ENCODE peak calls at places on chromosomes 2 and 18, in eight cellular contexts. One of them, this sample, is unnamed.

GRCh38 chr2:188201639-188202038 is 90.0 kb upstream of the GULP1 start:
- DNase-seq in endothelial cell of umbilical vein: no peak
- DNase-seq in heart right ventricle: no peak
- DNase-seq in AG10803: no peak
- DNase-seq in GM13977: no peak
- DNase-seq in stomach: no peak
- DNase-seq in psoas muscle: no peak
- DNase-seq in BJ: no peak
- DNase-seq in this sample: no peak

GRCh38 chr18:2846638-2847340 is at the start of gene EMILIN2:
- DNase-seq in endothelial cell of umbilical vein: peak
- DNase-seq in heart right ventricle: peak
- DNase-seq in AG10803: peak
- DNase-seq in GM13977: peak
- DNase-seq in stomach: peak
- DNase-seq in psoas muscle: peak
- DNase-seq in BJ: no peak
- DNase-seq in this sample: peak

GRCh38 chr2:173441222-173441621 is 86.5 kb downstream of the CDCA7 start:
- DNase-seq in endothelial cell of umbilical vein: no peak
- DNase-seq in heart right ventricle: no peak
- DNase-seq in AG10803: peak
- DNase-seq in GM13977: no peak
- DNase-seq in stomach: no peak
- DNase-seq in psoas muscle: no peak
- DNase-seq in BJ: no peak
- DNase-seq in this sample: no peak

GRCh38 chr2:114543106-114543806 is 100.8 kb downstream of the DPP10 start:
- DNase-seq in endothelial cell of umbilical vein: no peak
- DNase-seq in heart right ventricle: no peak
- DNase-seq in AG10803: peak
- DNase-seq in GM13977: no peak
- DNase-seq in stomach: no peak
- DNase-seq in psoas muscle: no peak
- DNase-seq in BJ: no peak
- DNase-seq in this sample: peak

GRCh38 chr2:104790100-104790811 is 63.7 kb upstream of the POU3F3 start:
- DNase-seq in endothelial cell of umbilical vein: no peak
- DNase-seq in heart right ventricle: no peak
- DNase-seq in AG10803: peak
- DNase-seq in GM13977: no peak
- DNase-seq in stomach: no peak
- DNase-seq in psoas muscle: peak
- DNase-seq in BJ: no peak
- DNase-seq in this sample: peak

GRCh38 chr2:230408244-230408842 is 7.7 kb upstream of the SP100 start:
- DNase-seq in endothelial cell of umbilical vein: peak
- DNase-seq in heart right ventricle: no peak
- DNase-seq in AG10803: peak
- DNase-seq in GM13977: no peak
- DNase-seq in stomach: no peak
- DNase-seq in psoas muscle: peak
- DNase-seq in BJ: peak
- DNase-seq in this sample: no peak

GRCh38 chr2:230382108-230382507 is 33.9 kb upstream of the SP100 start:
- DNase-seq in endothelial cell of umbilical vein: no peak
- DNase-seq in heart right ventricle: no peak
- DNase-seq in AG10803: no peak
- DNase-seq in GM13977: no peak
- DNase-seq in stomach: no peak
- DNase-seq in psoas muscle: no peak
- DNase-seq in BJ: no peak
- DNase-seq in this sample: no peak

GRCh38 chr2:219402665-219403515 is 15.2 kb upstream of the DNPEP start:
- DNase-seq in endothelial cell of umbilical vein: peak
- DNase-seq in heart right ventricle: no peak
- DNase-seq in AG10803: peak
- DNase-seq in GM13977: peak
- DNase-seq in stomach: peak
- DNase-seq in psoas muscle: peak
- DNase-seq in BJ: peak
- DNase-seq in this sample: peak

GRCh38 chr2:161436411-161436810 is 20.3 kb downstream of the TBR1 start:
- DNase-seq in endothelial cell of umbilical vein: no peak
- DNase-seq in heart right ventricle: no peak
- DNase-seq in AG10803: peak
- DNase-seq in GM13977: no peak
- DNase-seq in stomach: no peak
- DNase-seq in psoas muscle: no peak
- DNase-seq in BJ: peak
- DNase-seq in this sample: no peak

GRCh38 chr2:190849774-190850173 is 30.8 kb upstream of the GLS start:
- DNase-seq in endothelial cell of umbilical vein: peak
- DNase-seq in heart right ventricle: no peak
- DNase-seq in AG10803: peak
- DNase-seq in GM13977: no peak
- DNase-seq in stomach: no peak
- DNase-seq in psoas muscle: no peak
- DNase-seq in BJ: no peak
- DNase-seq in this sample: no peak

GRCh38 chr18:905948-906415 is 1.3 kb downstream of the ADCYAP1 start:
- DNase-seq in endothelial cell of umbilical vein: no peak
- DNase-seq in heart right ventricle: no peak
- DNase-seq in AG10803: no peak
- DNase-seq in GM13977: peak
- DNase-seq in stomach: no peak
- DNase-seq in psoas muscle: no peak
- DNase-seq in BJ: no peak
- DNase-seq in this sample: peak

GRCh38 chr2:215930505-215931233 is 82.7 kb downstream of the MREG start:
- DNase-seq in endothelial cell of umbilical vein: no peak
- DNase-seq in heart right ventricle: no peak
- DNase-seq in AG10803: peak
- DNase-seq in GM13977: no peak
- DNase-seq in stomach: no peak
- DNase-seq in psoas muscle: no peak
- DNase-seq in BJ: no peak
- DNase-seq in this sample: no peak

GRCh38 chr2:1664076-1664605 is 80.2 kb downstream of the PXDN start:
- DNase-seq in endothelial cell of umbilical vein: no peak
- DNase-seq in heart right ventricle: no peak
- DNase-seq in AG10803: no peak
- DNase-seq in GM13977: no peak
- DNase-seq in stomach: peak
- DNase-seq in psoas muscle: no peak
- DNase-seq in BJ: no peak
- DNase-seq in this sample: peak

DNA sequence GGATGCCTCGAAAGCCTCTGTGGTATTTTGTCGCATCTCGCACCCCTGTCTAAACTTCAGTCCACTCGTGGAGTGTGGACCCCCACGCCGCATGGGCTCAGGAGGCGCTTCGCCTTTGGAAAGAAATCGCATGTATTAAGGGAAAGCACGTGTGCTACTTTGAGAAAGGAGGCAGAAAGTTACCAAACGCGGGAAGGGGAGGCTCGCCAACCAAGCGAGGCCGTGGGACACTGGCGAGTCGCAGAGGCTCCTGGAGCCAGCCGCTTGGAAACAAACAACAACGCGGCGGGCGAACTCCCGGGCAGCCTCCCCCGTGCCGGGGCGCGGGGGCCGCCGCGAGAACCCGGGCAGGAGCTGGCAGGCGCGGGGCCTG is 455 bp upstream of the AGAP1 start:
- DNase-seq in endothelial cell of umbilical vein: peak
- DNase-seq in heart right ventricle: no peak
- DNase-seq in AG10803: no peak
- DNase-seq in GM13977: no peak
- DNase-seq in stomach: no peak
- DNase-seq in psoas muscle: no peak
- DNase-seq in BJ: no peak
- DNase-seq in this sample: no peak
- TF ChIP-seq CTCF in endothelial cell of umbilical vein: no peak
- TF ChIP-seq CTCF in heart right ventricle: no peak
- TF ChIP-seq CTCF in AG10803: no peak
- TF ChIP-seq CTCF in GM13977: no peak
- TF ChIP-seq CTCF in stomach: no peak
- TF ChIP-seq CTCF in psoas muscle: no peak
- TF ChIP-seq CTCF in BJ: no peak
- TF ChIP-seq CTCF in this sample: no peak

GRCh38 chr2:11045294-11045693 is 110.0 kb upstream of the SLC66A3 start:
- DNase-seq in endothelial cell of umbilical vein: no peak
- DNase-seq in heart right ventricle: no peak
- DNase-seq in AG10803: no peak
- DNase-seq in GM13977: no peak
- DNase-seq in stomach: no peak
- DNase-seq in psoas muscle: no peak
- DNase-seq in BJ: no peak
- DNase-seq in this sample: no peak

GRCh38 chr2:11040992-11041391 is 114.3 kb upstream of the SLC66A3 start:
- DNase-seq in endothelial cell of umbilical vein: no peak
- DNase-seq in heart right ventricle: no peak
- DNase-seq in AG10803: no peak
- DNase-seq in GM13977: no peak
- DNase-seq in stomach: no peak
- DNase-seq in psoas muscle: no peak
- DNase-seq in BJ: no peak
- DNase-seq in this sample: peak

GRCh38 chr2:11042841-11043240 is 112.4 kb upstream of the SLC66A3 start:
- DNase-seq in endothelial cell of umbilical vein: no peak
- DNase-seq in heart right ventricle: no peak
- DNase-seq in AG10803: no peak
- DNase-seq in GM13977: no peak
- DNase-seq in stomach: no peak
- DNase-seq in psoas muscle: no peak
- DNase-seq in BJ: no peak
- DNase-seq in this sample: peak

GRCh38 chr2:11043245-11043644 is 112.0 kb upstream of the SLC66A3 start:
- DNase-seq in endothelial cell of umbilical vein: no peak
- DNase-seq in heart right ventricle: no peak
- DNase-seq in AG10803: no peak
- DNase-seq in GM13977: no peak
- DNase-seq in stomach: no peak
- DNase-seq in psoas muscle: no peak
- DNase-seq in BJ: no peak
- DNase-seq in this sample: peak

DNA sequence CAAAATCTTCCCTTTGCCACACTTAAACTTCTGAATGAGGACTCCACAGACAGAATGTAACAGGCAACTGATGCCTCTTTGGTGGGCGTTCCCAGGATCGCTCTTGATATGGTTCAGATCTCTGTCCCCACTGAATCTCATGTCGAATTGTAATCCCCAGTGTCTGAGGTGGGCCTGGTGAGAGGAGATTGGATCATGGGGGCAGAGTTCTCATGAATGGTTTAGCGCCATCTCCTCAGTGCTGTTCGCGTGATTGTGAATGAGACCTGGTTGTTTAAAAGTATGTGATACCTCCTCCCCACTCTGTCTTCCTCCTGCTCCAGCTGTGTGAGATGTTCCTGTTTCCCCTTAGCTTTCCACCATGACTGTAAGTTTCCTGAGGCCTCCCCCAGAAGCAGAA is 111.1 kb upstream of the SLC66A3 start:
- DNase-seq in endothelial cell of umbilical vein: no peak
- DNase-seq in heart right ventricle: no peak
- DNase-seq in AG10803: no peak
- DNase-seq in GM13977: no peak
- DNase-seq in stomach: no peak
- DNase-seq in psoas muscle: no peak
- DNase-seq in BJ: no peak
- DNase-seq in this sample: peak
- TF ChIP-seq CTCF in endothelial cell of umbilical vein: no peak
- TF ChIP-seq CTCF in heart right ventricle: no peak
- TF ChIP-seq CTCF in AG10803: no peak
- TF ChIP-seq CTCF in GM13977: no peak
- TF ChIP-seq CTCF in stomach: no peak
- TF ChIP-seq CTCF in psoas muscle: no peak
- TF ChIP-seq CTCF in BJ: no peak
- TF ChIP-seq CTCF in this sample: no peak

GRCh38 chr2:186484062-186484735 is 1.9 kb upstream of the ZC3H15 start:
- DNase-seq in endothelial cell of umbilical vein: no peak
- DNase-seq in heart right ventricle: no peak
- DNase-seq in AG10803: no peak
- DNase-seq in GM13977: no peak
- DNase-seq in stomach: no peak
- DNase-seq in psoas muscle: no peak
- DNase-seq in BJ: no peak
- DNase-seq in this sample: no peak
- TF ChIP-seq CTCF in endothelial cell of umbilical vein: no peak
- TF ChIP-seq CTCF in heart right ventricle: no peak
- TF ChIP-seq CTCF in AG10803: no peak
- TF ChIP-seq CTCF in GM13977: no peak
- TF ChIP-seq CTCF in stomach: no peak
- TF ChIP-seq CTCF in psoas muscle: no peak
- TF ChIP-seq CTCF in BJ: no peak
- TF ChIP-seq CTCF in this sample: no peak

GRCh38 chr2:85248741-85249524 is 78.9 kb downstream of the TGOLN2 start:
- DNase-seq in endothelial cell of umbilical vein: peak
- DNase-seq in heart right ventricle: no peak
- DNase-seq in AG10803: peak
- DNase-seq in GM13977: no peak
- DNase-seq in stomach: no peak
- DNase-seq in psoas muscle: peak
- DNase-seq in BJ: peak
- DNase-seq in this sample: no peak

GRCh38 chr2:85247591-85247990 is 80.2 kb downstream of the TGOLN2 start:
- DNase-seq in endothelial cell of umbilical vein: no peak
- DNase-seq in heart right ventricle: no peak
- DNase-seq in AG10803: no peak
- DNase-seq in GM13977: no peak
- DNase-seq in stomach: no peak
- DNase-seq in psoas muscle: no peak
- DNase-seq in BJ: no peak
- DNase-seq in this sample: no peak

GRCh38 chr2:85251070-85251616 is 76.6 kb downstream of the TGOLN2 start:
- DNase-seq in endothelial cell of umbilical vein: peak
- DNase-seq in heart right ventricle: no peak
- DNase-seq in AG10803: no peak
- DNase-seq in GM13977: no peak
- DNase-seq in stomach: no peak
- DNase-seq in psoas muscle: no peak
- DNase-seq in BJ: no peak
- DNase-seq in this sample: no peak

GRCh38 chr2:85246348-85246747 is 81.4 kb downstream of the TGOLN2 start:
- DNase-seq in endothelial cell of umbilical vein: no peak
- DNase-seq in heart right ventricle: no peak
- DNase-seq in AG10803: peak
- DNase-seq in GM13977: no peak
- DNase-seq in stomach: no peak
- DNase-seq in psoas muscle: no peak
- DNase-seq in BJ: no peak
- DNase-seq in this sample: no peak

DNA sequence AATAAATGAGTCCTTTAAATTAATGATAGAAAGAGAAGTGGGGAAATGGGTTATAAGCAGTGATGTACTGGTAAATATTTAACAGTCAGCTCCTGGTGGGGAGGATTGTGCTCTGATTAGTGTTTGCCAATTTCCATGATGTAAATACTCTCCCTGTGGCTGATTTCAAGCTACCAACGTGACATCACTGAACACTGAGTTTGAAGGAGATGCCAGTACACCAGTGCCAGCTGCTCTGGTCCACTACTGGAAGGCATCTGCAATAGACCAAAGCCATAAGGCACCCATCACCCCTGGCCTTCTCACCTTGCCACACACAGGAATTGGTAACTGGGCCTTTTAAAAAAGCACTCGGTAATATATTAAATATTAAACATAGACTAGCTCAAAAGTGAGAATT is 77.7 kb downstream of the TGOLN2 start:
- DNase-seq in endothelial cell of umbilical vein: no peak
- DNase-seq in heart right ventricle: no peak
- DNase-seq in AG10803: peak
- DNase-seq in GM13977: no peak
- DNase-seq in stomach: no peak
- DNase-seq in psoas muscle: no peak
- DNase-seq in BJ: no peak
- DNase-seq in this sample: no peak
- TF ChIP-seq CTCF in endothelial cell of umbilical vein: no peak
- TF ChIP-seq CTCF in heart right ventricle: no peak
- TF ChIP-seq CTCF in AG10803: no peak
- TF ChIP-seq CTCF in GM13977: no peak
- TF ChIP-seq CTCF in stomach: no peak
- TF ChIP-seq CTCF in psoas muscle: no peak
- TF ChIP-seq CTCF in BJ: no peak
- TF ChIP-seq CTCF in this sample: no peak